ENCODE peak calls at places on chromosomes 1 and 21, in six cellular contexts. One of them, this sample, is unnamed.

GRCh38 chr21:43361493-43362296 is 65.2 kb downstream of the SIK1 start:
- DNase-seq in H1: no peak
- DNase-seq in neuronal stem cell: no peak
- DNase-seq in trophoblast cell: no peak
- DNase-seq in mesenchymal stem cell: peak
- DNase-seq in IMR-90: peak
- DNase-seq in this sample: no peak

GRCh38 chr1:224493269-224493668 is 58.7 kb upstream of the WDR26 start:
- DNase-seq in mesenchymal stem cell: no peak
- DNase-seq in trophoblast cell: no peak
- DNase-seq in H1: no peak
- DNase-seq in neuronal stem cell: no peak
- DNase-seq in IMR-90: no peak
- DNase-seq in this sample: no peak

GRCh38 chr21:38171723-38172344 is 85.0 kb upstream of the KCNJ15 start:
- DNase-seq in H1: peak
- DNase-seq in IMR-90: peak
- DNase-seq in neuronal stem cell: peak
- DNase-seq in trophoblast cell: peak
- DNase-seq in mesenchymal stem cell: peak
- DNase-seq in this sample: peak

GRCh38 chr1:155858805-155859233 is 548 bp upstream of the SYT11 start:
- DNase-seq in IMR-90: no peak
- DNase-seq in mesenchymal stem cell: no peak
- DNase-seq in trophoblast cell: peak
- DNase-seq in H1: no peak
- DNase-seq in neuronal stem cell: no peak
- DNase-seq in this sample: no peak

GRCh38 chr1:198772626-198773025 is 133.8 kb downstream of the PTPRC start:
- DNase-seq in IMR-90: no peak
- DNase-seq in mesenchymal stem cell: no peak
- DNase-seq in H1: no peak
- DNase-seq in trophoblast cell: no peak
- DNase-seq in neuronal stem cell: no peak
- DNase-seq in this sample: no peak

GRCh38 chr1:18962121-18962721 is 5.7 kb upstream of the IFFO2 start:
- DNase-seq in neuronal stem cell: no peak
- DNase-seq in mesenchymal stem cell: no peak
- DNase-seq in IMR-90: no peak
- DNase-seq in trophoblast cell: peak
- DNase-seq in H1: no peak
- DNase-seq in this sample: no peak

GRCh38 chr1:247407180-247407616 is 8.8 kb upstream of the NLRP3 start:
- DNase-seq in neuronal stem cell: no peak
- DNase-seq in H1: no peak
- DNase-seq in trophoblast cell: peak
- DNase-seq in IMR-90: no peak
- DNase-seq in mesenchymal stem cell: no peak
- DNase-seq in this sample: no peak

GRCh38 chr1:234701737-234702341 is 91.9 kb upstream of the IRF2BP2 start:
- DNase-seq in IMR-90: no peak
- DNase-seq in neuronal stem cell: no peak
- DNase-seq in trophoblast cell: no peak
- DNase-seq in mesenchymal stem cell: no peak
- DNase-seq in H1: no peak
- DNase-seq in this sample: no peak

GRCh38 chr1:175075572-175076568 is 8.2 kb downstream of the TNN start:
- DNase-seq in H1: no peak
- DNase-seq in mesenchymal stem cell: no peak
- DNase-seq in IMR-90: peak
- DNase-seq in neuronal stem cell: no peak
- DNase-seq in trophoblast cell: no peak
- DNase-seq in this sample: peak

GRCh38 chr1:114701931-114702330 is 6.6 kb upstream of the AMPD1 start:
- DNase-seq in IMR-90: no peak
- DNase-seq in neuronal stem cell: no peak
- DNase-seq in H1: no peak
- DNase-seq in mesenchymal stem cell: no peak
- DNase-seq in trophoblast cell: no peak
- DNase-seq in this sample: no peak

GRCh38 chr21:18614327-18614726 is 210.7 kb upstream of the TMPRSS15 start:
- DNase-seq in H1: no peak
- DNase-seq in mesenchymal stem cell: no peak
- DNase-seq in trophoblast cell: no peak
- DNase-seq in neuronal stem cell: no peak
- DNase-seq in IMR-90: no peak
- DNase-seq in this sample: no peak

GRCh38 chr1:186218661-186219352 is 156.2 kb downstream of the TPR start:
- DNase-seq in neuronal stem cell: no peak
- DNase-seq in IMR-90: no peak
- DNase-seq in trophoblast cell: no peak
- DNase-seq in H1: no peak
- DNase-seq in mesenchymal stem cell: no peak
- DNase-seq in this sample: no peak

GRCh38 chr1:224183591-224184312 is 712 bp downstream of the DEGS1 start:
- DNase-seq in mesenchymal stem cell: peak
- DNase-seq in H1: no peak
- DNase-seq in neuronal stem cell: peak
- DNase-seq in trophoblast cell: no peak
- DNase-seq in IMR-90: peak
- DNase-seq in this sample: peak

GRCh38 chr1:46960250-46960649 is 19.0 kb upstream of the CYP4A11 start:
- DNase-seq in IMR-90: no peak
- DNase-seq in mesenchymal stem cell: no peak
- DNase-seq in H1: no peak
- DNase-seq in neuronal stem cell: no peak
- DNase-seq in trophoblast cell: no peak
- DNase-seq in this sample: no peak

GRCh38 chr1:215539803-215540575 is 27.1 kb upstream of the KCTD3 start:
- DNase-seq in H1: no peak
- DNase-seq in trophoblast cell: no peak
- DNase-seq in IMR-90: peak
- DNase-seq in neuronal stem cell: no peak
- DNase-seq in mesenchymal stem cell: no peak
- DNase-seq in this sample: no peak

GRCh38 chr1:188006354-188006753 is 1177.6 kb downstream of the PLA2G4A start:
- DNase-seq in H1: no peak
- DNase-seq in neuronal stem cell: no peak
- DNase-seq in mesenchymal stem cell: no peak
- DNase-seq in trophoblast cell: no peak
- DNase-seq in IMR-90: no peak
- DNase-seq in this sample: no peak

GRCh38 chr21:43318841-43319781 is 107.8 kb downstream of the SIK1 start:
- DNase-seq in H1: no peak
- DNase-seq in neuronal stem cell: no peak
- DNase-seq in mesenchymal stem cell: peak
- DNase-seq in IMR-90: peak
- DNase-seq in trophoblast cell: peak
- DNase-seq in this sample: no peak

GRCh38 chr1:197200468-197200899 is 54.0 kb upstream of the ASPM start:
- DNase-seq in neuronal stem cell: peak
- DNase-seq in mesenchymal stem cell: peak
- DNase-seq in trophoblast cell: no peak
- DNase-seq in H1: no peak
- DNase-seq in IMR-90: peak
- DNase-seq in this sample: no peak

GRCh38 chr1:111142358-111142975 is 2.4 kb downstream of the CEPT1 start:
- DNase-seq in IMR-90: no peak
- DNase-seq in H1: no peak
- DNase-seq in mesenchymal stem cell: no peak
- DNase-seq in neuronal stem cell: no peak
- DNase-seq in trophoblast cell: no peak
- DNase-seq in this sample: no peak

GRCh38 chr1:194331758-194332157 is 1145.3 kb upstream of the B3GALT2 start:
- DNase-seq in neuronal stem cell: no peak
- DNase-seq in trophoblast cell: no peak
- DNase-seq in mesenchymal stem cell: no peak
- DNase-seq in H1: no peak
- DNase-seq in IMR-90: peak
- DNase-seq in this sample: no peak

GRCh38 chr1:22976461-22977243 is 4.0 kb upstream of the LACTBL1 start:
- DNase-seq in neuronal stem cell: peak
- DNase-seq in IMR-90: peak
- DNase-seq in trophoblast cell: peak
- DNase-seq in mesenchymal stem cell: peak
- DNase-seq in H1: peak
- DNase-seq in this sample: peak

DNA sequence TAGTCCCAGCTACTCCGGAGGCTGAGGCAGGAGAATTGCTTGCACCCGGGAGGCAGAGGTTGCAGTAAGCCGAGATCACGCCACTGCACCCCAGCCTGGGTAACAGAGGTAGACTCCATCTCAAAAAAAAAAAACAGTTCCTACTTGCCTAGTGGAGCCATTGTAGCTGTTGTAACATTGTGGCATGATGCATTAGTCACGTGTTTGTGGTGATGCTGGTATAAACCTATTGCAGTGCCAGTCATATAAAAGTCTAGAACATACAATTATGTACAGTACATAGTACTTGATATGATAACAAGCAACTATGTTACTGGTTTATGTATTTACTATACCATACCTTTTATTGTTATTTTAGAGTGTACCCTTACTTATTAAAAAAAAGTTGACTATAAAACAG is 16.2 kb downstream of the KYAT3 start:
- DNase-seq in trophoblast cell: peak
- DNase-seq in mesenchymal stem cell: no peak
- DNase-seq in neuronal stem cell: no peak
- DNase-seq in H1: no peak
- DNase-seq in IMR-90: no peak
- DNase-seq in this sample: no peak
- H3K14ac ChIP-seq in trophoblast cell: no peak
- H3K14ac ChIP-seq in mesenchymal stem cell: no peak
- H3K14ac ChIP-seq in neuronal stem cell: no peak
- H3K14ac ChIP-seq in H1: no peak
- H3K14ac ChIP-seq in IMR-90: no peak
- H3K14ac ChIP-seq in this sample: no peak

GRCh38 chr1:205127646-205128045 is 5.9 kb upstream of the RBBP5 start:
- DNase-seq in neuronal stem cell: no peak
- DNase-seq in mesenchymal stem cell: no peak
- DNase-seq in H1: no peak
- DNase-seq in trophoblast cell: no peak
- DNase-seq in IMR-90: no peak
- DNase-seq in this sample: no peak
- H3K14ac ChIP-seq in neuronal stem cell: no peak
- H3K14ac ChIP-seq in mesenchymal stem cell: no peak
- H3K14ac ChIP-seq in H1: no peak
- H3K14ac ChIP-seq in trophoblast cell: no peak
- H3K14ac ChIP-seq in IMR-90: no peak
- H3K14ac ChIP-seq in this sample: no peak

GRCh38 chr1:230175839-230176238 is 108.8 kb downstream of the GALNT2 start:
- DNase-seq in trophoblast cell: no peak
- DNase-seq in mesenchymal stem cell: no peak
- DNase-seq in H1: no peak
- DNase-seq in neuronal stem cell: no peak
- DNase-seq in IMR-90: no peak
- DNase-seq in this sample: peak

GRCh38 chr1:230172016-230172356 is 104.9 kb downstream of the GALNT2 start:
- DNase-seq in trophoblast cell: no peak
- DNase-seq in IMR-90: no peak
- DNase-seq in H1: no peak
- DNase-seq in mesenchymal stem cell: no peak
- DNase-seq in neuronal stem cell: no peak
- DNase-seq in this sample: no peak

GRCh38 chr1:230174765-230175747 is 108.0 kb downstream of the GALNT2 start:
- DNase-seq in H1: no peak
- DNase-seq in IMR-90: no peak
- DNase-seq in neuronal stem cell: no peak
- DNase-seq in trophoblast cell: no peak
- DNase-seq in mesenchymal stem cell: no peak
- DNase-seq in this sample: peak

GRCh38 chr1:230173176-230173575 is 106.1 kb downstream of the GALNT2 start:
- DNase-seq in mesenchymal stem cell: no peak
- DNase-seq in neuronal stem cell: no peak
- DNase-seq in IMR-90: no peak
- DNase-seq in H1: no peak
- DNase-seq in trophoblast cell: no peak
- DNase-seq in this sample: peak

GRCh38 chr1:230174041-230174440 is 107.0 kb downstream of the GALNT2 start:
- DNase-seq in IMR-90: no peak
- DNase-seq in mesenchymal stem cell: no peak
- DNase-seq in trophoblast cell: no peak
- DNase-seq in neuronal stem cell: no peak
- DNase-seq in H1: no peak
- DNase-seq in this sample: peak
- H3K14ac ChIP-seq in IMR-90: no peak
- H3K14ac ChIP-seq in mesenchymal stem cell: no peak
- H3K14ac ChIP-seq in trophoblast cell: no peak
- H3K14ac ChIP-seq in neuronal stem cell: no peak
- H3K14ac ChIP-seq in H1: no peak
- H3K14ac ChIP-seq in this sample: no peak

DNA sequence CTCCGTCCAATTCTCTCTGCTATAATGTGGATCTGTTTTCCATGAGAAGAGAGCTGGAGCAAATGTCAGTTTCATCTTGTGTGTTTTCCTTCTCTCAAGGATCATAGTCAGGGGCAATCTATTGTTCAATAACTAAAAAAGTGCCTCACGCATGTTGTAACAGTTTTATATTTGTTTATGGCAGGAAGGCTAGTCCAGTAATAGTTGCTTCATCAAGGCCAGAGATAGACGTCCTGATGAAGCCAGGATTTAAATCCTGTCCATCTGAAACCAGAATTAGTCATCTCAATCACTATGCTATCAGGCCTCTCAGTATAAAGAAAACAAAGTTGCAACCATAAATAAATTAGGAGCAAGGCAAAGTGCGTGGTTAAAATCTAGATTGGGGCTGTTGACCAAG is 30.2 kb upstream of the DUSP10 start:
- DNase-seq in IMR-90: peak
- DNase-seq in mesenchymal stem cell: peak
- DNase-seq in trophoblast cell: no peak
- DNase-seq in neuronal stem cell: no peak
- DNase-seq in H1: no peak
- DNase-seq in this sample: no peak
- H3K14ac ChIP-seq in IMR-90: peak
- H3K14ac ChIP-seq in mesenchymal stem cell: no peak
- H3K14ac ChIP-seq in trophoblast cell: no peak
- H3K14ac ChIP-seq in neuronal stem cell: no peak
- H3K14ac ChIP-seq in H1: no peak
- H3K14ac ChIP-seq in this sample: no peak

GRCh38 chr1:176741181-176741580 is 278.2 kb downstream of the PAPPA2 start:
- DNase-seq in H1: no peak
- DNase-seq in trophoblast cell: no peak
- DNase-seq in mesenchymal stem cell: no peak
- DNase-seq in neuronal stem cell: no peak
- DNase-seq in IMR-90: no peak
- DNase-seq in this sample: no peak

GRCh38 chr1:176733661-176734060 is 270.7 kb downstream of the PAPPA2 start:
- DNase-seq in neuronal stem cell: no peak
- DNase-seq in IMR-90: no peak
- DNase-seq in H1: no peak
- DNase-seq in trophoblast cell: no peak
- DNase-seq in mesenchymal stem cell: no peak
- DNase-seq in this sample: no peak

GRCh38 chr1:176735201-176735600 is 272.2 kb downstream of the PAPPA2 start:
- DNase-seq in neuronal stem cell: no peak
- DNase-seq in trophoblast cell: no peak
- DNase-seq in H1: no peak
- DNase-seq in mesenchymal stem cell: peak
- DNase-seq in IMR-90: no peak
- DNase-seq in this sample: no peak

GRCh38 chr1:176736015-176736414 is 273.0 kb downstream of the PAPPA2 start:
- DNase-seq in trophoblast cell: no peak
- DNase-seq in neuronal stem cell: no peak
- DNase-seq in mesenchymal stem cell: no peak
- DNase-seq in IMR-90: no peak
- DNase-seq in H1: no peak
- DNase-seq in this sample: no peak
- H3K14ac ChIP-seq in trophoblast cell: no peak
- H3K14ac ChIP-seq in neuronal stem cell: no peak
- H3K14ac ChIP-seq in mesenchymal stem cell: no peak
- H3K14ac ChIP-seq in IMR-90: no peak
- H3K14ac ChIP-seq in H1: no peak
- H3K14ac ChIP-seq in this sample: no peak